ENCODE peak calls at places on chromosome 10, in four cellular contexts. J, I, C and U are unnamed samples.

GRCh38 chr10:86257683-86258082 is 108.9 kb downstream of the GRID1 start:
- DNase-seq in J (no peak), I (peak), C (peak), U (peak)

GRCh38 chr10:122186822-122187810 is 84.0 kb upstream of the BTBD16 start:
- DNase-seq in J (no peak), I (no peak), C (peak), U (no peak)

GRCh38 chr10:71283410-71283809 is 35.6 kb upstream of the SLC29A3 start:
- DNase-seq in J (no peak), I (no peak), C (no peak), U (no peak)

GRCh38 chr10:96468845-96469244 is 44.9 kb downstream of the TLL2 start:
- DNase-seq in J (no peak), I (no peak), C (no peak), U (no peak)

GRCh38 chr10:18665815-18666558 is 6.8 kb downstream of the ARL5B start:
- DNase-seq in J (no peak), I (no peak), C (no peak), U (no peak)

GRCh38 chr10:43202224-43202656 is 64.0 kb downstream of the CSGALNACT2 start:
- DNase-seq in J (peak), I (peak), C (peak), U (peak)

GRCh38 chr10:15068802-15069201 is 19.8 kb downstream of the ACBD7 start:
- DNase-seq in J (no peak), I (no peak), C (peak), U (no peak)

GRCh38 chr10:66746246-66746645 is 179.6 kb upstream of the LRRTM3 start:
- DNase-seq in J (no peak), I (no peak), C (no peak), U (no peak)

GRCh38 chr10:71218046-71218832 is 5.9 kb downstream of the UNC5B start:
- DNase-seq in J (no peak), I (no peak), C (no peak), U (peak)

GRCh38 chr10:110912374-110912773 is 6.6 kb downstream of the BBIP1 start:
- DNase-seq in J (no peak), I (no peak), C (no peak), U (no peak)

GRCh38 chr10:118799779-118800178 is 45.0 kb upstream of the CACUL1 start:
- DNase-seq in J (no peak), I (no peak), C (no peak), U (no peak)

GRCh38 chr10:51773681-51774080 is 74.3 kb upstream of the CSTF2T start:
- DNase-seq in J (no peak), I (no peak), C (no peak), U (no peak)

GRCh38 chr10:129161184-129161583 is 305.9 kb upstream of the MGMT start:
- DNase-seq in J (no peak), I (no peak), C (peak), U (no peak)

GRCh38 chr10:110893559-110894179 is 21.9 kb downstream of the PDCD4 start:
- DNase-seq in J (no peak), I (no peak), C (peak), U (no peak)

GRCh38 chr10:88616250-88616977 is 29.9 kb downstream of the LIPJ start:
- DNase-seq in J (no peak), I (no peak), C (no peak), U (no peak)